ENCODE peak calls at places on chromosomes 2 and 18, in nine cellular contexts. One of them, this sample, is unnamed.

GRCh38 chr2:224479826-224480225 is 77.9 kb upstream of the FAM124B start:
- DNase-seq in left lung: no peak
- DNase-seq in coronary artery: no peak
- DNase-seq in osteoblast: no peak
- DNase-seq in CD8-positive, alpha-beta T cell: no peak
- DNase-seq in breast epithelium: no peak
- DNase-seq in heart right ventricle: no peak
- DNase-seq in GM12878: no peak
- DNase-seq in vagina: no peak
- DNase-seq in this sample: no peak

GRCh38 chr2:11270891-11271290 is 73.5 kb downstream of the ROCK2 start:
- DNase-seq in left lung: no peak
- DNase-seq in coronary artery: no peak
- DNase-seq in osteoblast: no peak
- DNase-seq in CD8-positive, alpha-beta T cell: no peak
- DNase-seq in breast epithelium: no peak
- DNase-seq in heart right ventricle: no peak
- DNase-seq in GM12878: no peak
- DNase-seq in vagina: no peak
- DNase-seq in this sample: no peak

GRCh38 chr2:99031991-99032390 is 96.0 kb upstream of the CRACDL start:
- DNase-seq in left lung: no peak
- DNase-seq in coronary artery: no peak
- DNase-seq in osteoblast: no peak
- DNase-seq in CD8-positive, alpha-beta T cell: no peak
- DNase-seq in breast epithelium: no peak
- DNase-seq in heart right ventricle: no peak
- DNase-seq in GM12878: no peak
- DNase-seq in vagina: no peak
- DNase-seq in this sample: no peak

GRCh38 chr2:215917953-215918620 is 95.3 kb downstream of the MREG start:
- DNase-seq in left lung: no peak
- DNase-seq in coronary artery: no peak
- DNase-seq in osteoblast: peak
- DNase-seq in CD8-positive, alpha-beta T cell: no peak
- DNase-seq in breast epithelium: no peak
- DNase-seq in heart right ventricle: no peak
- DNase-seq in GM12878: peak
- DNase-seq in vagina: no peak
- DNase-seq in this sample: no peak

GRCh38 chr2:170255971-170256370 is 78.0 kb downstream of the MYO3B start:
- DNase-seq in left lung: no peak
- DNase-seq in coronary artery: no peak
- DNase-seq in osteoblast: no peak
- DNase-seq in CD8-positive, alpha-beta T cell: no peak
- DNase-seq in breast epithelium: no peak
- DNase-seq in heart right ventricle: no peak
- DNase-seq in GM12878: no peak
- DNase-seq in vagina: no peak
- DNase-seq in this sample: no peak

GRCh38 chr2:23624378-23624777 is 239.4 kb downstream of the KLHL29 start:
- DNase-seq in left lung: no peak
- DNase-seq in coronary artery: no peak
- DNase-seq in osteoblast: peak
- DNase-seq in CD8-positive, alpha-beta T cell: no peak
- DNase-seq in breast epithelium: no peak
- DNase-seq in heart right ventricle: no peak
- DNase-seq in GM12878: no peak
- DNase-seq in vagina: no peak
- DNase-seq in this sample: no peak

GRCh38 chr2:83730258-83730657 is 728.8 kb downstream of the SUCLG1 start:
- DNase-seq in left lung: no peak
- DNase-seq in coronary artery: no peak
- DNase-seq in osteoblast: no peak
- DNase-seq in CD8-positive, alpha-beta T cell: no peak
- DNase-seq in breast epithelium: no peak
- DNase-seq in heart right ventricle: no peak
- DNase-seq in GM12878: no peak
- DNase-seq in vagina: no peak
- DNase-seq in this sample: no peak

GRCh38 chr2:122634261-122634660 is 878.8 kb downstream of the TSN start:
- DNase-seq in left lung: no peak
- DNase-seq in coronary artery: no peak
- DNase-seq in osteoblast: peak
- DNase-seq in CD8-positive, alpha-beta T cell: no peak
- DNase-seq in breast epithelium: no peak
- DNase-seq in heart right ventricle: no peak
- DNase-seq in GM12878: no peak
- DNase-seq in vagina: no peak
- DNase-seq in this sample: no peak

GRCh38 chr18:68874361-68874760 is 76.5 kb downstream of the CCDC102B start:
- DNase-seq in left lung: no peak
- DNase-seq in coronary artery: no peak
- DNase-seq in osteoblast: no peak
- DNase-seq in CD8-positive, alpha-beta T cell: no peak
- DNase-seq in breast epithelium: no peak
- DNase-seq in heart right ventricle: no peak
- DNase-seq in GM12878: no peak
- DNase-seq in vagina: no peak
- DNase-seq in this sample: no peak

GRCh38 chr2:30231726-30232026 is 342 bp downstream of the LBH start:
- DNase-seq in left lung: no peak
- DNase-seq in coronary artery: no peak
- DNase-seq in osteoblast: no peak
- DNase-seq in CD8-positive, alpha-beta T cell: no peak
- DNase-seq in breast epithelium: no peak
- DNase-seq in heart right ventricle: no peak
- DNase-seq in GM12878: no peak
- DNase-seq in vagina: no peak
- DNase-seq in this sample: no peak

GRCh38 chr2:150080115-150080514 is 407.4 kb downstream of the RND3 start:
- DNase-seq in left lung: no peak
- DNase-seq in coronary artery: no peak
- DNase-seq in osteoblast: no peak
- DNase-seq in CD8-positive, alpha-beta T cell: no peak
- DNase-seq in breast epithelium: no peak
- DNase-seq in heart right ventricle: no peak
- DNase-seq in GM12878: no peak
- DNase-seq in vagina: no peak
- DNase-seq in this sample: no peak

GRCh38 chr2:138023298-138023697 is 59.0 kb downstream of the HNMT start:
- DNase-seq in left lung: no peak
- DNase-seq in coronary artery: no peak
- DNase-seq in osteoblast: no peak
- DNase-seq in CD8-positive, alpha-beta T cell: no peak
- DNase-seq in breast epithelium: no peak
- DNase-seq in heart right ventricle: no peak
- DNase-seq in GM12878: no peak
- DNase-seq in vagina: no peak
- DNase-seq in this sample: no peak

GRCh38 chr18:30675072-30675471 is 367.5 kb downstream of the DSC3 start:
- DNase-seq in left lung: no peak
- DNase-seq in coronary artery: no peak
- DNase-seq in osteoblast: no peak
- DNase-seq in CD8-positive, alpha-beta T cell: no peak
- DNase-seq in breast epithelium: no peak
- DNase-seq in heart right ventricle: no peak
- DNase-seq in GM12878: no peak
- DNase-seq in vagina: no peak
- DNase-seq in this sample: no peak

GRCh38 chr2:86703704-86704370 is 16.3 kb upstream of the RMND5A start:
- DNase-seq in left lung: no peak
- DNase-seq in coronary artery: no peak
- DNase-seq in osteoblast: no peak
- DNase-seq in CD8-positive, alpha-beta T cell: no peak
- DNase-seq in breast epithelium: no peak
- DNase-seq in heart right ventricle: peak
- DNase-seq in GM12878: no peak
- DNase-seq in vagina: no peak
- DNase-seq in this sample: no peak

DNA sequence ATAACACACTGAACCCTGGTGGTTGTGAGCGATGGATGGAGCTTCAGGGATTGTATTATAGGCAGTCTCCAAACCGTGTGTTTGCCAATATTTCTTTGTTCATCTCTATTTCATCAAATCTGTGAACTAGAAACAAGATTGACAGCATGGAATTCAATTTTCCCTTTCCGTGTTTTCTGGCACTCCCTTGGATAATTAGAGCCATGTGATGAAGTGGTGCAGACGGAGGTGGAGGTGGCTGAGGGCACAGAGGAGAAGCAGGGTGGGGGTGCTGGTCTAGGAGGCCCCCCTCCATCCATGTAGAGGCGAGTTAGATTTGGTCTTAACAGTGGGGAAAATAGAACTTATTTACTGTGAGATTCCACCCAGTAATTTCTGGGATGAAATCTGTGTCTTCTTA is 240.9 kb downstream of the PTPRM start:
- DNase-seq in left lung: no peak
- DNase-seq in coronary artery: no peak
- DNase-seq in osteoblast: no peak
- DNase-seq in CD8-positive, alpha-beta T cell: no peak
- DNase-seq in breast epithelium: no peak
- DNase-seq in heart right ventricle: no peak
- DNase-seq in GM12878: no peak
- DNase-seq in vagina: no peak
- DNase-seq in this sample: no peak
- H3K4me3 ChIP-seq in left lung: no peak
- H3K4me3 ChIP-seq in coronary artery: no peak
- H3K4me3 ChIP-seq in osteoblast: no peak
- H3K4me3 ChIP-seq in CD8-positive, alpha-beta T cell: no peak
- H3K4me3 ChIP-seq in breast epithelium: no peak
- H3K4me3 ChIP-seq in heart right ventricle: no peak
- H3K4me3 ChIP-seq in GM12878: no peak
- H3K4me3 ChIP-seq in vagina: no peak
- H3K4me3 ChIP-seq in this sample: no peak

GRCh38 chr2:67783026-67783425 is 279.8 kb downstream of the C1D start:
- DNase-seq in left lung: no peak
- DNase-seq in coronary artery: no peak
- DNase-seq in osteoblast: no peak
- DNase-seq in CD8-positive, alpha-beta T cell: no peak
- DNase-seq in breast epithelium: no peak
- DNase-seq in heart right ventricle: no peak
- DNase-seq in GM12878: no peak
- DNase-seq in vagina: no peak
- DNase-seq in this sample: no peak
- H3K27ac ChIP-seq in left lung: no peak
- H3K27ac ChIP-seq in coronary artery: no peak
- H3K27ac ChIP-seq in osteoblast: no peak
- H3K27ac ChIP-seq in CD8-positive, alpha-beta T cell: no peak
- H3K27ac ChIP-seq in breast epithelium: no peak
- H3K27ac ChIP-seq in heart right ventricle: no peak
- H3K27ac ChIP-seq in GM12878: no peak
- H3K27ac ChIP-seq in vagina: peak
- H3K27ac ChIP-seq in this sample: no peak

DNA sequence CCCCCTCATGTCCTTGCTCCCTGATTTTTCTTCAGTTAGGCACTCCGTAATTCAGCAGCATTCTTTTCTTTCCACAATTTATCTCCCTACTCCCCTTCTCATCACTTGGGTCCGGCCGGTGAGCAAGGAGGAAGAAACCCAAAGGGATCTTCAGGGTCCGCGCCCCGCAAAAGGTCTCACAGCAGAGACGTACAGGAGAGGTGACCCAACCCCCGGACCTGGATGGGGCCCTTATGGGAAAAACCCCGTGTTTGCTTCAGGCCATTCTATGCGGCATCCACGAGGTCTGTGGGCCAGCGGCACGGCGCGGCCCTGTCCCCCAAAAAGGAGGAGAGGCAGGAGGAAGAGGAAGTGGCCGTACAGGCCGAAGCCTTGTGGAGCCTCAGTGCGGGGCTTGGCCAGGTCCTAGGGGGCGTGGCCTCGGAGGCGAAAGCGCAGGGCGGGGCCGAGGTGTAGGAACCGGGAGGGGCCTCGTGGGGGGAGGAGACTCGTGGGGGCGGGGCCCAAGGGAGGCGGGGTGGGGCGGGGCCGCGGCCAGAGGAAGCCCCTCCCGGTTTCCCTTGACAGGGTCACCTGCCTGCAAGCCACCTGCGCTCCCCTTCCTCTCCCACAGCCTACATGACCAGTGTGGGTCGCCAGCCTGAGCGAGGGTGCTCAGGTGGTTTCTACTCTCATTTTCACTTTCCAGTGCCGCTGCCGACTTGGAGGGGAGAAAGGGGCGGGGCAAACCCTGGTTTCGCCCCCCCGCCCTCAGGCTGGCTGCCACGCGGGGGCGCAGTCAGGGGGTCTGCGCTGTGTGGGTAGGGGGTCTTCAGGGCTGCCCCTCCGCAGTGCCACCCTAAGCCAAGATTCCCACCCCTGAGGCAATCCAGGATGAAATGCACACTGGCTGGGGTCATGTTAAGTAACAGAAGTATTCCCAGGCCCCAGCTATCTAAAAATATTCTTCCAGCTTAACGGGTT is 156.4 kb upstream of the XPO1 start:
- DNase-seq in left lung: peak
- DNase-seq in coronary artery: peak
- DNase-seq in osteoblast: peak
- DNase-seq in CD8-positive, alpha-beta T cell: peak
- DNase-seq in breast epithelium: peak
- DNase-seq in heart right ventricle: peak
- DNase-seq in GM12878: peak
- DNase-seq in vagina: no peak
- DNase-seq in this sample: peak
- H3K4me3 ChIP-seq in left lung: peak
- H3K4me3 ChIP-seq in coronary artery: peak
- H3K4me3 ChIP-seq in osteoblast: peak
- H3K4me3 ChIP-seq in CD8-positive, alpha-beta T cell: peak
- H3K4me3 ChIP-seq in breast epithelium: peak
- H3K4me3 ChIP-seq in heart right ventricle: peak
- H3K4me3 ChIP-seq in GM12878: peak
- H3K4me3 ChIP-seq in vagina: peak
- H3K4me3 ChIP-seq in this sample: peak

DNA sequence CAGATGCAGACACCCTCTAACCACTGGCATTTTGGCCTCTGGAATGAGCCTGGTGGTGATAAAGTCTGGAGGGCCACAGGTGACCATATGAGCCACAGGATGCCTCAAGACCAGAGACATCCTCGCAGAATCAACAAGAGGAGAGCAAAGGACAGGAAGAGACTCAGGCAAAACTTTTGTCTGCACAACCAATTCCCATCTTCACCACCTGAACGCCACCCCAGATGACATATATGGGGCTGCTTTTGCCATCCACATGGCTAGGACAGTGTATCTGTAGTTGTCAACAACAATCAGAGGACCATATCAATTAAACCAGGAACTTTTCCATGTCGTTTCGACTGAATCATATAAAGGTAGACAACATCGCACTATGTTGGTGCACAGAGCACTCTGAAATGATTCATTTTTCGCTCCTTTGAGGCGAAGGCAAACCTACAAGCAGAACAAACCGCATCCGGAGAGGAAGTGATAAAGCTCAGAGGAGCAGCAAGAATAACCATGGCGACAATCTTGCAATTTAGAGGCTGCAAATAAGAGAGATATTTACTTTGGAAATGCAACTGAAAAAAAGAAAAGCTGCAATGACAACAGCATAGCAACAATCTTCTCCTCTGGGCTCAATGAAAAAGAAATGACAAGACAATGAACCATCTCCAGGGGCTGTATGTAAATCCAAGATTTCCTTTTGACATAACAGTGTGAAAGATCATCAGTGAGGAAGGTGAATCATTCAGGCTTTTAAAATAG is 204.5 kb downstream of the ARL4C start:
- DNase-seq in left lung: no peak
- DNase-seq in coronary artery: no peak
- DNase-seq in osteoblast: peak
- DNase-seq in CD8-positive, alpha-beta T cell: peak
- DNase-seq in breast epithelium: no peak
- DNase-seq in heart right ventricle: no peak
- DNase-seq in GM12878: peak
- DNase-seq in vagina: peak
- DNase-seq in this sample: no peak
- H3K27ac ChIP-seq in left lung: peak
- H3K27ac ChIP-seq in coronary artery: no peak
- H3K27ac ChIP-seq in osteoblast: peak
- H3K27ac ChIP-seq in CD8-positive, alpha-beta T cell: peak
- H3K27ac ChIP-seq in breast epithelium: no peak
- H3K27ac ChIP-seq in heart right ventricle: no peak
- H3K27ac ChIP-seq in GM12878: peak
- H3K27ac ChIP-seq in vagina: no peak
- H3K27ac ChIP-seq in this sample: no peak

This sample was measured in thoracic aorta.